ENCODE peak calls at places on chromosomes 3 and 15, in nine cellular contexts. L is OCI-LY7, P is psoas muscle, X is endodermal cell, Q is stomach, Y is fibroblast of pulmonary artery, J is BJ, G is thoracic aorta, M is fibroblast of the aortic adventitia. D is an unnamed sample.

GRCh38 chr3:49465269-49466034 is 4.6 kb upstream of the DAG1 start:
- DNase-seq in L (no peak), P (no peak), X (peak), Q (peak), Y (peak), J (no peak), G (no peak), M (peak), D (no peak)

GRCh38 chr3:53193466-53194217 is 32.6 kb downstream of the PRKCD start:
- DNase-seq in L (no peak), P (no peak), X (peak), Q (no peak), Y (no peak), J (no peak), G (no peak), M (no peak), D (no peak)

GRCh38 chr15:43274136-43274535 is 7.4 kb upstream of the TGM5 start:
- DNase-seq in L (no peak), P (peak), X (no peak), Q (no peak), Y (no peak), J (no peak), G (no peak), M (no peak), D (no peak)

GRCh38 chr3:115833074-115833473 is 209.8 kb downstream of the GAP43 start:
- DNase-seq in L (no peak), P (no peak), X (no peak), Q (no peak), Y (no peak), J (peak), G (no peak), M (peak), D (no peak)

GRCh38 chr3:139520028-139520737 is 19.4 kb downstream of the RBP1 start:
- DNase-seq in L (peak), P (no peak), X (peak), Q (no peak), Y (peak), J (no peak), G (no peak), M (peak), D (no peak)

GRCh38 chr15:60379466-60380274 is 18.1 kb downstream of the ANXA2 start:
- DNase-seq in L (no peak), P (no peak), X (peak), Q (no peak), Y (peak), J (peak), G (no peak), M (peak), D (peak)

GRCh38 chr15:80953001-80953952 is 36.3 kb downstream of the MESD start:
- DNase-seq in L (no peak), P (no peak), X (no peak), Q (no peak), Y (no peak), J (no peak), G (no peak), M (peak), D (no peak)

GRCh38 chr3:45896956-45897355 is 10.6 kb downstream of the CCR9 start:
- DNase-seq in L (no peak), P (no peak), X (no peak), Q (no peak), Y (peak), J (no peak), G (no peak), M (peak), D (no peak)

GRCh38 chr3:177615015-177615414 is 417.7 kb upstream of the TBL1XR1 start:
- DNase-seq in L (no peak), P (peak), X (no peak), Q (peak), Y (peak), J (no peak), G (no peak), M (peak), D (peak)

GRCh38 chr15:98143116-98143515 is 182.6 kb downstream of the ARRDC4 start:
- DNase-seq in L (no peak), P (no peak), X (no peak), Q (no peak), Y (no peak), J (no peak), G (no peak), M (no peak), D (no peak)

GRCh38 chr3:137205394-137206060 is 247.7 kb downstream of the IL20RB start:
- DNase-seq in L (no peak), P (no peak), X (no peak), Q (no peak), Y (no peak), J (no peak), G (no peak), M (peak), D (no peak)

GRCh38 chr15:50257924-50258323 is 7.6 kb downstream of the HDC start:
- DNase-seq in L (no peak), P (no peak), X (no peak), Q (no peak), Y (peak), J (no peak), G (no peak), M (peak), D (no peak)

GRCh38 chr3:109729111-109729510 is 391.8 kb upstream of the DPPA4 start:
- DNase-seq in L (no peak), P (no peak), X (no peak), Q (no peak), Y (peak), J (no peak), G (no peak), M (no peak), D (no peak)

GRCh38 chr3:188627652-188628051 is 473.7 kb downstream of the LPP start:
- DNase-seq in L (no peak), P (no peak), X (no peak), Q (no peak), Y (peak), J (peak), G (no peak), M (peak), D (peak)

GRCh38 chr3:152858170-152858800 is 23.4 kb downstream of the P2RY1 start:
- DNase-seq in L (no peak), P (no peak), X (no peak), Q (no peak), Y (no peak), J (no peak), G (no peak), M (no peak), D (no peak)

GRCh38 chr3:81995334-81995733 is 233.9 kb upstream of the GBE1 start:
- DNase-seq in L (no peak), P (no peak), X (no peak), Q (no peak), Y (no peak), J (no peak), G (no peak), M (no peak), D (no peak)

GRCh38 chr15:77225641-77226040 is 154.7 kb upstream of the TSPAN3 start:
- DNase-seq in L (no peak), P (no peak), X (no peak), Q (no peak), Y (peak), J (no peak), G (no peak), M (no peak), D (no peak)

GRCh38 chr3:163838769-163839168 is 1239.5 kb downstream of the SI start:
- DNase-seq in L (no peak), P (no peak), X (no peak), Q (no peak), Y (no peak), J (no peak), G (no peak), M (no peak), D (no peak)

GRCh38 chr3:113094514-113094913 is 103.7 kb downstream of the GTPBP8 start:
- DNase-seq in L (no peak), P (no peak), X (no peak), Q (no peak), Y (no peak), J (no peak), G (no peak), M (no peak), D (no peak)

GRCh38 chr15:26873846-26874245 is 7.0 kb downstream of the GABRA5 start:
- DNase-seq in L (no peak), P (no peak), X (no peak), Q (no peak), Y (peak), J (no peak), G (no peak), M (peak), D (peak)

GRCh38 chr3:98612587-98612986 is 19.2 kb upstream of the CPOX start:
- DNase-seq in L (peak), P (no peak), X (peak), Q (no peak), Y (peak), J (no peak), G (no peak), M (no peak), D (no peak)

GRCh38 chr15:55917881-55918296 is 75.5 kb downstream of the NEDD4 start:
- DNase-seq in L (peak), P (no peak), X (no peak), Q (peak), Y (peak), J (peak), G (no peak), M (peak), D (peak)

GRCh38 chr15:50250789-50251394 is 14.6 kb downstream of the HDC start:
- DNase-seq in L (no peak), P (no peak), X (peak), Q (no peak), Y (no peak), J (no peak), G (no peak), M (peak), D (no peak)

GRCh38 chr3:184333190-184333589 is 4.2 kb upstream of the FAM131A start:
- DNase-seq in L (no peak), P (no peak), X (no peak), Q (no peak), Y (no peak), J (no peak), G (no peak), M (no peak), D (no peak)

GRCh38 chr3:69948246-69948862 is 51.2 kb upstream of the SAMMSON start:
- DNase-seq in L (peak), P (no peak), X (no peak), Q (no peak), Y (peak), J (peak), G (no peak), M (peak), D (peak)

GRCh38 chr15:59329570-59330350 is 42.9 kb downstream of the MYO1E start:
- DNase-seq in L (no peak), P (no peak), X (no peak), Q (peak), Y (peak), J (no peak), G (no peak), M (peak), D (peak)

GRCh38 chr3:122410639-122411038 is 5.2 kb downstream of the WDR5B start:
- DNase-seq in L (no peak), P (no peak), X (no peak), Q (no peak), Y (no peak), J (no peak), G (no peak), M (no peak), D (no peak)

GRCh38 chr15:66097151-66098018 is 156.2 kb downstream of the MEGF11 start:
- DNase-seq in L (no peak), P (no peak), X (no peak), Q (no peak), Y (no peak), J (no peak), G (no peak), M (no peak), D (no peak)

GRCh38 chr3:187736418-187736871 is 8.8 kb downstream of the BCL6 start:
- DNase-seq in L (no peak), P (peak), X (peak), Q (no peak), Y (peak), J (no peak), G (no peak), M (peak), D (no peak)

GRCh38 chr3:193240436-193240849 is 579 bp upstream of the PLAAT1 start:
- DNase-seq in L (no peak), P (peak), X (peak), Q (no peak), Y (no peak), J (no peak), G (no peak), M (no peak), D (no peak)

GRCh38 chr3:124298951-124299350 is 307.0 kb upstream of the ROPN1 start:
- DNase-seq in L (peak), P (no peak), X (no peak), Q (no peak), Y (no peak), J (no peak), G (no peak), M (no peak), D (no peak)

GRCh38 chr15:101215681-101216080 is 36.2 kb downstream of the CHSY1 start:
- DNase-seq in L (no peak), P (no peak), X (no peak), Q (no peak), Y (no peak), J (no peak), G (no peak), M (no peak), D (no peak)

GRCh38 chr15:74768771-74769342 is 13.0 kb upstream of the CSK start:
- DNase-seq in L (peak), P (no peak), X (peak), Q (peak), Y (peak), J (no peak), G (no peak), M (peak), D (no peak)

GRCh38 chr3:51391075-51391565 is at the start of gene RBM15B:
- DNase-seq in L (peak), P (peak), X (peak), Q (peak), Y (peak), J (peak), G (peak), M (peak), D (peak)

GRCh38 chr3:73365756-73366397 is 258.9 kb downstream of the PDZRN3 start:
- DNase-seq in L (no peak), P (peak), X (no peak), Q (no peak), Y (peak), J (no peak), G (peak), M (peak), D (peak)

GRCh38 chr3:45105855-45106655 is 40.1 kb downstream of the CDCP1 start:
- DNase-seq in L (no peak), P (no peak), X (no peak), Q (no peak), Y (peak), J (no peak), G (no peak), M (peak), D (peak)

GRCh38 chr3:22475665-22476064 is 724.7 kb upstream of the ZNF385D start:
- DNase-seq in L (no peak), P (no peak), X (no peak), Q (no peak), Y (no peak), J (no peak), G (no peak), M (no peak), D (no peak)

GRCh38 chr3:167684389-167684993 is 30.7 kb upstream of the WDR49 start:
- DNase-seq in L (peak), P (no peak), X (peak), Q (no peak), Y (peak), J (peak), G (peak), M (peak), D (peak)

GRCh38 chr15:79067434-79067833 is 23.1 kb downstream of the RASGRF1 start:
- DNase-seq in L (no peak), P (no peak), X (no peak), Q (no peak), Y (no peak), J (no peak), G (no peak), M (no peak), D (no peak)

GRCh38 chr15:90320062-90320884 is 31.8 kb upstream of the ZNF774 start:
- DNase-seq in L (peak), P (peak), X (peak), Q (peak), Y (peak), J (peak), G (peak), M (peak), D (peak)

DNA sequence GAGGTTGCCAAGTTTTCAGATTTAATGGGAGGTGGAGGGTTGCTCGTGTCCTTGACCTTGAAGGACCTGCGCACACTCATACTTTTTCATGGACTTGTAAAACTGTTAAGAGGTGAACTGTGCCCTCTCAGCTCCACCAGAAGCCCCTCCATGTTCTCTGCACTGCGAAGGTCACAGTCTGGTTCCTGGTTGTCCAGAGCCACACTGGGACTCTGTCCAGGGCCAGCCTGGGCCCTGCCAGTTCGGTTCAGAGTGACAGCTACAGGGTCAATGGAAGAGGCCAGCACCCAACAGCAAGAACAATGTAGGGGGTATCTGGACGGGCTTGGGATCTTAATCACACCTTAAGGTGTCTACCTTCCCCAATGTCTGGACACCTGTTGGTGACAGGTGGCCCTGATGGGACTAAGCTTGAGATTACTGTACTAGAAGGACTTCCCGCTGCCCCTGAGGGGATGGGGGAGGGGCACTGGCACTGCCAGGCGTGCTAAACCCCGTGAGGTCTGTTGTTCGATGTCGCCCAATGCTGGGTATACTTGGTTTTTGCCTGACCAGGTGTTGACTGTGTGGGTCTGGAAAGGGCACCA is 34.7 kb downstream of the GRK7 start:
- DNase-seq in L (no peak), P (no peak), X (no peak), Q (no peak), Y (no peak), J (no peak), G (no peak), M (no peak), D (no peak)
- H3K4me3 ChIP-seq in L (no peak), P (peak), X (peak), Q (peak), Y (peak), J (no peak), G (peak), M (peak), D (no peak)

GRCh38 chr3:37702478-37703154 is 159.1 kb upstream of the CTDSPL start:
- DNase-seq in L (peak), P (no peak), X (peak), Q (no peak), Y (no peak), J (no peak), G (no peak), M (no peak), D (no peak)

GRCh38 chr3:37704129-37704528 is 157.6 kb upstream of the CTDSPL start:
- DNase-seq in L (no peak), P (no peak), X (no peak), Q (no peak), Y (no peak), J (no peak), G (no peak), M (no peak), D (no peak)

GRCh38 chr3:37701729-37702128 is 160.0 kb upstream of the CTDSPL start:
- DNase-seq in L (no peak), P (no peak), X (no peak), Q (no peak), Y (no peak), J (no peak), G (no peak), M (no peak), D (no peak)

GRCh38 chr3:37703633-37704032 is 158.0 kb upstream of the CTDSPL start:
- DNase-seq in L (no peak), P (no peak), X (no peak), Q (no peak), Y (peak), J (no peak), G (no peak), M (no peak), D (no peak)

DNA sequence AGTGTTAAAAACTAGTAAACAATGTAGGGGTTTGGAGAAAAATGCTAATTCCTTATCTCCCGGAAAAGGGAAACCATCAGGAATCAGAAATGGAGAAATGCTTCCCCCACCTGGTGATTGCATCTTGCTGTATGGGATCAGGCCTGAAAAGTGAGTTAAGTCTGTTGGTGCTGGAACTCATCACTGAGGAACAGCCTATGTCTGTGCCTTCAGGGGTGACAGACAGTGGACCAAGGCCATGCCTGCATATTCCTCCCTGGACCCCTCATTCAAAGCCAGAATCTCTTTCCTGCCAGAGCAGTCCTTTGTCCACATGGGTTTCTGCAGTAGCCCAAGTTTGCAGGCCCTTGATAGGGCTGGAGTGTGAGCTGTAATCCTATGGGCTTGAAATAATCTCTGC is 160.8 kb upstream of the CTDSPL start:
- DNase-seq in L (no peak), P (no peak), X (no peak), Q (no peak), Y (peak), J (no peak), G (no peak), M (peak), D (no peak)
- TF ChIP-seq CTCF in L (no peak), P (peak), X (peak), Q (no peak), Y (no peak), J (no peak), G (no peak), M (peak), D (peak)

GRCh38 chr3:171255236-171255806 is 204.9 kb downstream of the TNIK start:
- DNase-seq in L (peak), P (no peak), X (no peak), Q (no peak), Y (no peak), J (no peak), G (no peak), M (no peak), D (no peak)
- H3K4me3 ChIP-seq in L (peak), P (no peak), X (peak), Q (no peak), Y (no peak), J (no peak), G (no peak), M (no peak), D (no peak)

DNA sequence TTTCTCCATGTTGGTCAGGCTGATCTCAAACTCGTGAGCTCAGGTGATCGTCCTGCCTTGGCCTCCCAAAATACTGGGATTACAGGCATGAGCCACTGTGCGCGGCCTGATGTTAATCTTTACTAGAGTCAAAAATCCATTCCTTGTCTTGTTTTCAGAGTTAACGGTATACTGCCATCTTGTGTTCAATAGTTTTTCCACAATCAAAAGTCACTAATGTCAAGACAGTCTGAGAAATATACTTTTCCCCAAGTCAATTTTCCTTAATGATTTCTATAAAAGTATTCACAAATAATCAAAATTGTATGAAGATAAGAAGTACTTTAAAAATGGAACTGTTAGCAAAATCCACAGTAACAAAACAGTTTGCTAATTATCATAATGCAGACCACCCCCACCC is 8.5 kb downstream of the CRBN start:
- DNase-seq in L (peak), P (no peak), X (no peak), Q (no peak), Y (peak), J (no peak), G (no peak), M (peak), D (peak)
- TF ChIP-seq CTCF in L (peak), P (peak), X (peak), Q (no peak), Y (peak), J (peak), G (no peak), M (peak), D (no peak)

GRCh38 chr3:111319598-111319997 is 222.4 kb upstream of the CD96 start:
- DNase-seq in L (no peak), P (no peak), X (no peak), Q (no peak), Y (no peak), J (no peak), G (no peak), M (no peak), D (no peak)
- H3K4me3 ChIP-seq in L (no peak), P (no peak), X (no peak), Q (no peak), Y (no peak), J (no peak), G (no peak), M (no peak), D (no peak)

GRCh38 chr3:16927485-16927884 is 42.7 kb downstream of the PLCL2 start:
- DNase-seq in L (peak), P (no peak), X (no peak), Q (no peak), Y (no peak), J (no peak), G (no peak), M (no peak), D (no peak)
- TF ChIP-seq CTCF in L (peak), P (no peak), X (peak), Q (no peak), Y (no peak), J (no peak), G (no peak), M (no peak), D (no peak)